ENCODE peak calls at places on chromosomes 16 and 17, in six cellular contexts. D, X, Q, S, P and Z are unnamed samples.

GRCh38 chr17:65055708-65056638 is 567 bp downstream of the GNA13 start:
- DNase-seq in D (no peak), X (peak), Q (peak), S (no peak), P (peak), Z (peak)

GRCh38 chr16:57531635-57532220 is 4.6 kb downstream of the CCDC102A start:
- DNase-seq in D (no peak), X (peak), Q (no peak), S (no peak), P (no peak), Z (no peak)

GRCh38 chr16:72983728-72984350 is 64.1 kb downstream of the ZFHX3 start:
- DNase-seq in D (no peak), X (no peak), Q (no peak), S (no peak), P (no peak), Z (no peak)

GRCh38 chr16:969508-970378 is 1.0 kb downstream of the LMF1 start:
- DNase-seq in D (no peak), X (no peak), Q (peak), S (no peak), P (no peak), Z (no peak)

GRCh38 chr17:65268832-65269231 is 131.7 kb downstream of the RGS9 start:
- DNase-seq in D (no peak), X (no peak), Q (no peak), S (no peak), P (no peak), Z (no peak)

GRCh38 chr16:19861069-19861468 is 23.6 kb downstream of the GPRC5B start:
- DNase-seq in D (no peak), X (no peak), Q (no peak), S (no peak), P (no peak), Z (no peak)

GRCh38 chr16:59320657-59321056 is 586.5 kb upstream of the GOT2 start:
- DNase-seq in D (no peak), X (no peak), Q (no peak), S (no peak), P (no peak), Z (no peak)

GRCh38 chr17:28335959-28336871 is 654 bp downstream of the TNFAIP1 start:
- DNase-seq in D (no peak), X (no peak), Q (peak), S (peak), P (no peak), Z (peak)

GRCh38 chr17:78462148-78462547 is 83.7 kb downstream of the PGS1 start:
- DNase-seq in D (no peak), X (no peak), Q (no peak), S (no peak), P (no peak), Z (no peak)

GRCh38 chr17:20032636-20033035 is 23.5 kb downstream of the SPECC1 start:
- DNase-seq in D (no peak), X (no peak), Q (no peak), S (no peak), P (no peak), Z (no peak)

GRCh38 chr16:66927012-66927436 is 1.7 kb upstream of the RRAD start:
- DNase-seq in D (no peak), X (no peak), Q (no peak), S (peak), P (no peak), Z (peak)

GRCh38 chr16:11313493-11314308 is 31.6 kb upstream of the RMI2 start:
- DNase-seq in D (no peak), X (no peak), Q (no peak), S (no peak), P (no peak), Z (no peak)

GRCh38 chr17:2013994-2014317 is 11.2 kb downstream of the RTN4RL1 start:
- DNase-seq in D (no peak), X (no peak), Q (no peak), S (no peak), P (no peak), Z (no peak)

GRCh38 chr16:10256855-10257641 is 74.8 kb upstream of the GRIN2A start:
- DNase-seq in D (peak), X (peak), Q (peak), S (no peak), P (peak), Z (peak)

GRCh38 chr16:85637808-85638186 is 24.7 kb downstream of the GSE1 start:
- DNase-seq in D (no peak), X (no peak), Q (peak), S (no peak), P (peak), Z (no peak)

GRCh38 chr16:5374184-5374583 is 276.6 kb upstream of the EEF2KMT start:
- DNase-seq in D (no peak), X (no peak), Q (no peak), S (no peak), P (no peak), Z (no peak)

GRCh38 chr17:4551141-4551540 is 4.0 kb downstream of the MYBBP1A start:
- DNase-seq in D (no peak), X (no peak), Q (no peak), S (no peak), P (no peak), Z (no peak)

GRCh38 chr17:10613775-10614513 is 43.2 kb downstream of the MYH3 start:
- DNase-seq in D (no peak), X (no peak), Q (no peak), S (no peak), P (no peak), Z (peak)

GRCh38 chr17:72120878-72121163 is at the start of gene SOX9:
- DNase-seq in D (peak), X (peak), Q (peak), S (peak), P (peak), Z (peak)

GRCh38 chr16:86519649-86520316 is 9.5 kb downstream of the FOXF1 start:
- DNase-seq in D (peak), X (peak), Q (peak), S (peak), P (peak), Z (peak)

GRCh38 chr17:38741853-38742421 is 6.2 kb downstream of the PCGF2 start:
- DNase-seq in D (no peak), X (peak), Q (peak), S (no peak), P (no peak), Z (no peak)

GRCh38 chr16:21720533-21720932 is 56.8 kb downstream of the OTOA start:
- DNase-seq in D (no peak), X (no peak), Q (no peak), S (no peak), P (no peak), Z (no peak)

GRCh38 chr17:50845260-50846147 is 10.1 kb downstream of the WFIKKN2 start:
- DNase-seq in D (no peak), X (no peak), Q (no peak), S (no peak), P (no peak), Z (no peak)

GRCh38 chr17:7060165-7060890 is 16.4 kb upstream of the SLC16A11 start:
- DNase-seq in D (no peak), X (no peak), Q (no peak), S (peak), P (no peak), Z (peak)

GRCh38 chr16:11992594-11993524 is 16.3 kb downstream of the SNX29 start:
- DNase-seq in D (no peak), X (no peak), Q (no peak), S (no peak), P (no peak), Z (no peak)

GRCh38 chr16:89562939-89563338 is 2.5 kb downstream of the RPL13 start:
- DNase-seq in D (no peak), X (no peak), Q (no peak), S (no peak), P (no peak), Z (no peak)

GRCh38 chr17:7129311-7129710 is 14.7 kb upstream of the ASGR2 start:
- DNase-seq in D (no peak), X (no peak), Q (no peak), S (no peak), P (no peak), Z (no peak)

GRCh38 chr17:7852919-7853692 is 1.8 kb upstream of the TMEM88 start:
- DNase-seq in D (no peak), X (peak), Q (no peak), S (no peak), P (no peak), Z (no peak)

GRCh38 chr16:4376126-4376819 is 4.6 kb downstream of the VASN start:
- DNase-seq in D (no peak), X (peak), Q (peak), S (no peak), P (no peak), Z (no peak)

GRCh38 chr17:56653877-56654276 is 60.4 kb downstream of the NOG start:
- DNase-seq in D (peak), X (no peak), Q (peak), S (peak), P (peak), Z (peak)

GRCh38 chr17:57115916-57116315 is 30.9 kb downstream of the AKAP1 start:
- DNase-seq in D (no peak), X (no peak), Q (no peak), S (no peak), P (no peak), Z (no peak)

GRCh38 chr17:79627184-79627765 is 16.4 kb upstream of the RBFOX3 start:
- DNase-seq in D (no peak), X (peak), Q (no peak), S (no peak), P (no peak), Z (no peak)

GRCh38 chr16:48160575-48160974 is 4.8 kb upstream of the ABCC12 start:
- DNase-seq in D (no peak), X (no peak), Q (no peak), S (no peak), P (no peak), Z (no peak)

GRCh38 chr17:65537845-65538678 is 23.4 kb downstream of the AXIN2 start:
- DNase-seq in D (no peak), X (no peak), Q (no peak), S (no peak), P (no peak), Z (no peak)